ENCODE peak calls at places on chromosome X, in ten cellular contexts. H is heart right ventricle, T is left lung, F is AG04450, G is AG10803, B is neural progenitor cell, Z is HL-60, L is hepatocyte, Y is cardiac fibroblast, U is fibroblast of mammary gland. E is an unnamed sample.

GRCh38 chrX:118254611-118255010 is 91.3 kb upstream of the WDR44 start:
- DNase-seq in Y (peak; percentile 65), U (peak; percentile 60), T (no peak), B (peak; percentile 60), G (peak; percentile 34), Z (peak; percentile 6), H (no peak), F (no peak), L (peak; percentile 72), E (peak; percentile 34)

GRCh38 chrX:88101968-88102367 is 584.4 kb downstream of the KLHL4 start:
- DNase-seq in Z (no peak), F (no peak), L (no peak), H (no peak), T (no peak), U (no peak), G (no peak), B (no peak), Y (no peak), E (no peak)

GRCh38 chrX:10811093-10811492 is 190.7 kb upstream of the MID1 start:
- DNase-seq in Z (no peak), H (no peak), U (no peak), F (no peak), Y (peak; percentile 1), B (no peak), L (no peak), G (no peak), T (no peak), E (no peak)

GRCh38 chrX:13463608-13464007 is 105.8 kb upstream of the EGFL6 start:
- DNase-seq in G (peak; percentile 87), Y (peak; percentile 96), T (no peak), Z (no peak), B (no peak), F (peak; percentile 90), H (no peak), U (peak; percentile 97), L (peak; percentile 79), E (no peak)

GRCh38 chrX:97637289-97637688 is 753.6 kb downstream of the RPA4 start:
- DNase-seq in G (peak; percentile 0), Y (no peak), U (peak; percentile 2), T (no peak), F (no peak), B (no peak), Z (no peak), H (no peak), L (no peak), E (no peak)

GRCh38 chrX:1597345-1598020 is 6.1 kb downstream of the AKAP17A start:
- DNase-seq in G (no peak), L (no peak), F (no peak), T (peak; percentile 77), H (no peak), Z (no peak), U (no peak), B (no peak), Y (no peak), E (no peak)

GRCh38 chrX:40434443-40434842 is 146.3 kb upstream of the ATP6AP2 start:
- DNase-seq in G (no peak), B (no peak), U (no peak), L (no peak), F (no peak), T (no peak), Z (no peak), Y (no peak), H (no peak), E (no peak)

GRCh38 chrX:83511208-83511607 is 3.1 kb downstream of the POU3F4 start:
- DNase-seq in L (no peak), Y (no peak), B (peak; percentile 73), F (no peak), H (no peak), U (no peak), G (no peak), T (no peak), Z (no peak), E (no peak)

GRCh38 chrX:95893632-95894031 is 791.0 kb upstream of the DIAPH2 start:
- DNase-seq in H (no peak), G (peak; percentile 2), Y (peak; percentile 57), B (no peak), F (peak; percentile 11), L (no peak), T (no peak), U (peak; percentile 55), Z (no peak), E (no peak)

GRCh38 chrX:123450217-123450616 is 266.1 kb downstream of the GRIA3 start:
- DNase-seq in G (no peak), B (peak; percentile 14), U (peak; percentile 17), Y (peak; percentile 28), Z (no peak), F (no peak), T (no peak), L (peak; percentile 7), H (no peak), E (no peak)

GRCh38 chrX:141278306-141278705 is 36.0 kb upstream of the SPANXC start:
- DNase-seq in L (peak; percentile 28), F (no peak), Z (no peak), Y (peak; percentile 42), B (peak; percentile 41), U (peak; percentile 34), G (peak; percentile 4), H (no peak), T (no peak), E (peak; percentile 8)

GRCh38 chrX:70096052-70096451 is 33.8 kb downstream of the OTUD6A start:
- DNase-seq in U (peak; percentile 24), Y (peak; percentile 57), Z (no peak), B (peak; percentile 16), H (no peak), L (peak; percentile 14), F (no peak), T (no peak), G (peak; percentile 21), E (no peak)

GRCh38 chrX:123988423-123989116 is 27.1 kb downstream of the STAG2 start:
- DNase-seq in Z (no peak), U (no peak), T (no peak), B (no peak), L (no peak), H (no peak), F (no peak), Y (no peak), G (no peak), E (peak; percentile 36)

GRCh38 chrX:139058831-139059495 is 347.4 kb upstream of the FGF13 start:
- DNase-seq in Y (no peak), G (no peak), F (no peak), H (no peak), B (no peak), Z (no peak), T (no peak), L (peak; percentile 16), U (peak; percentile 73), E (peak; percentile 73)

GRCh38 chrX:71623714-71624113 is 5.4 kb upstream of the CXCR3 start:
- DNase-seq in B (no peak), L (no peak), T (no peak), F (no peak), Z (no peak), H (no peak), Y (no peak), U (no peak), G (no peak), E (no peak)

GRCh38 chrX:107451754-107452153 is 2.3 kb downstream of the FRMPD3 start:
- DNase-seq in G (no peak), U (no peak), L (no peak), F (no peak), Y (no peak), T (no peak), B (peak; percentile 49), H (no peak), Z (no peak), E (no peak)

GRCh38 chrX:101485212-101486064 is at the start of gene ARMCX4:
- DNase-seq in T (peak; percentile 79), B (peak; percentile 82), Z (no peak), H (peak; percentile 46), L (peak; percentile 79), G (peak; percentile 45), Y (peak; percentile 40), U (peak; percentile 56), F (peak; percentile 26), E (no peak)
- H3K4me3 ChIP-seq in T (peak within 1 kb of the TSS; percentile 35), B (peak within 1 kb of the TSS; percentile 49), Z (no peak within 1 kb of the TSS), H (peak within 1 kb of the TSS; percentile 45), L (peak within 1 kb of the TSS; percentile 52), G (peak within 1 kb of the TSS; percentile 69), Y (peak within 1 kb of the TSS; percentile 62), U (peak within 1 kb of the TSS; percentile 68), F (peak within 1 kb of the TSS; percentile 69), E (no peak within 1 kb of the TSS)

DNA sequence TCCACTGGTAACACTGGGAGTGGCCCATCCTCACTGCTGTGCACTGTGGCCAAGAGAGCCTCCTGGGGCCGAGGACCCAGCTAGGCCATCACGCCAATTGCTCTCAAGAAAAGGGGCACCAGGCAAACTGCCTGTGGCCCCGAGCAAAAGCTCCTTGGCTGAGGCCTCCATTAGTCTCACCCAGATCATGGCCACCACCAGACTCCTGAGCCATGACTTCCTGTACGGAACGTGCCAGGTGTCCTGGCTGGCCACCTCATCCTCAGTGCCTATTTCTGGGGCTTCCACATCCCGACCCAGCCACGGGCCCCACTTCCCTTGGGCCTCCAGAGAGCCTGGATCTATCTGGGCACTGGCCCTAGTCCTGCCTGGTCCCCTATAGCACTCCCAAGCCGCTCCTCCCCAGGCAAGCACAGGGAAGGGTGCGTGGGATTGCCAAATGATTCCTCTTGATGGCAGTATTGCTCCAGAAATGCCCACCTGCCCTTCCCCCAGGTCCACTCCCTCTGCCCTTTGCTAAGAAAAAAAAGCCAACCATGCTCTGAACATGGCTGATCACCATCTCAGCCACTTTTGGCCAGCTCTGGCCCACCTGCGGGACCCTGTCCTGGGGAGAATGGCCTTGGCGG is 212.6 kb upstream of the AGTR2 start:
- DNase-seq in H (no peak), F (no peak), G (no peak), Z (no peak), B (peak; percentile 49), T (no peak), L (no peak), U (no peak), Y (no peak), E (no peak)
- TF ChIP-seq CTCF in H (no peak), F (no peak), G (no peak), Z (no peak), B (peak; percentile 57), T (no peak), L (no peak), U (no peak), Y (no peak), E (peak; percentile 57)

GRCh38 chrX:120718969-120719368 is 89.1 kb upstream of the C1GALT1C1 start:
- DNase-seq in U (no peak), Y (no peak), B (no peak), F (no peak), H (no peak), G (no peak), Z (no peak), T (no peak), L (no peak), E (no peak)
- H3K4me3 ChIP-seq in U (no peak overlapping the region), Y (no peak overlapping the region), B (no peak overlapping the region), F (no peak overlapping the region), H (no peak overlapping the region), G (no peak overlapping the region), Z (no peak overlapping the region), T (no peak overlapping the region), L (no peak overlapping the region), E (no peak overlapping the region)

DNA sequence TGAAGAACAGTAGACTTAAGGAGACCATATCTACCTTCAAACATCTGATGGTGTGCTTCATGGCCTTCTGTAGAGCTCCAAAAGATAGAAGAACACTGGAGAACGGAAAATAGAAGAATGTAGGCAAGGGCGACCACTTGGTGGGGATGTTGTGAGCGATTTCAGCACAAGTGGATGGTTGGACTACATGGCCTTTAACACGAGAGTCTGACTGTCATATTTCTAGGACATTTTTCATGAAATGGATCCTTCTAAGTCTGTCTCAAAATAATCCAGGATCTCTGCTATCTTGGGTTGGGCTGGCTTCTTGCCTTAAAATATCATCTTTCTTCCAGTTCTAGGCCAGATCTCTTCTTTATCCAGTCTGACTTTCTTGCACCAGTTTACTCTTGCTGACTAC is 1.3 kb upstream of the MID1IP1 start:
- DNase-seq in Z (no peak), U (peak; percentile 16), G (no peak), B (no peak), H (no peak), F (no peak), L (peak; percentile 13), Y (no peak), T (no peak), E (no peak)
- TF ChIP-seq CTCF in Z (no peak), U (no peak), G (no peak), B (no peak), H (no peak), F (no peak), L (peak; percentile 35), Y (no peak), T (no peak), E (no peak)

E was measured in PC-9.